ENCODE peak calls at places on chromosome 3, in eight cellular contexts. P is esophagus muscularis mucosa; C is transverse colon; W is SJSA1; I is CD8-positive, alpha-beta memory T cell; U is upper lobe of left lung; F is SK-N-SH; V is H1. N is an unnamed sample. For H3K9me3 and H3K4me1, the result is how much of the 10 kb centered on the place peaks cover.

GRCh38 chr3:45321607-45322391 is 66.6 kb upstream of the LARS2 start:
- DNase-seq in P (no peak), I (no peak), V (no peak), U (no peak), F (no peak), W (no peak), C (no peak), N (no peak)

GRCh38 chr3:137110392-137110996 is 152.7 kb downstream of the IL20RB start:
- DNase-seq in P (no peak), W (no peak), U (no peak), I (no peak), V (no peak), F (peak), C (no peak), N (peak)

GRCh38 chr3:184296616-184297015 is 2.4 kb upstream of the PSMD2 start:
- DNase-seq in W (no peak), U (no peak), P (no peak), C (no peak), I (no peak), F (no peak), V (no peak), N (no peak)

GRCh38 chr3:104176706-104177105 is 1190.0 kb upstream of the ALCAM start:
- DNase-seq in I (no peak), W (no peak), V (no peak), P (no peak), C (no peak), U (no peak), F (no peak), N (no peak)

GRCh38 chr3:52780298-52780585 is 2.8 kb downstream of the ITIH1 start:
- DNase-seq in I (no peak), F (no peak), V (no peak), C (peak), U (no peak), W (no peak), P (peak), N (no peak)

GRCh38 chr3:36650271-36650671 is 114.1 kb downstream of the DCLK3 start:
- DNase-seq in P (no peak), C (no peak), I (no peak), U (no peak), V (no peak), F (no peak), W (peak), N (no peak)

GRCh38 chr3:47266709-47267489 is 15.7 kb downstream of the KIF9 start:
- DNase-seq in C (peak), P (no peak), I (no peak), V (no peak), U (no peak), W (peak), F (peak), N (no peak)

GRCh38 chr3:197076446-197076845 is 46.8 kb upstream of the MELTF start:
- DNase-seq in F (no peak), W (no peak), U (no peak), C (no peak), P (no peak), V (no peak), I (no peak), N (no peak)

GRCh38 chr3:36677331-36678007 is 86.9 kb downstream of the DCLK3 start:
- DNase-seq in V (no peak), I (no peak), F (no peak), C (no peak), W (peak), P (no peak), U (no peak), N (no peak)

GRCh38 chr3:45012577-45012976 is 13.5 kb upstream of the CLEC3B start:
- DNase-seq in U (no peak), F (no peak), C (no peak), P (no peak), V (no peak), I (no peak), W (no peak), N (no peak)

GRCh38 chr3:177251756-177252155 is 54.5 kb upstream of the TBL1XR1 start:
- DNase-seq in U (no peak), V (peak), C (no peak), W (no peak), P (no peak), F (no peak), I (no peak), N (no peak)

GRCh38 chr3:72274511-72275295 is 489.8 kb upstream of the PROK2 start:
- DNase-seq in U (no peak), V (no peak), C (peak), I (no peak), W (peak), F (no peak), P (no peak), N (peak)

GRCh38 chr3:143769663-143770062 is 78.6 kb downstream of the SLC9A9 start:
- DNase-seq in U (no peak), P (no peak), V (no peak), W (no peak), F (no peak), C (no peak), I (no peak), N (no peak)

GRCh38 chr3:179181993-179182551 is 33.9 kb downstream of the PIK3CA start:
- DNase-seq in W (peak), U (no peak), P (no peak), I (no peak), F (no peak), C (no peak), V (no peak), N (no peak)

GRCh38 chr3:124117486-124117885 is 125.6 kb upstream of the ROPN1 start:
- DNase-seq in P (no peak), F (no peak), I (no peak), W (no peak), U (no peak), C (no peak), V (no peak), N (no peak)

GRCh38 chr3:117873236-117873635 is 1161.4 kb downstream of the IGSF11 start:
- DNase-seq in W (no peak), V (no peak), P (no peak), F (peak), I (no peak), C (peak), U (no peak), N (no peak)

GRCh38 chr3:194395201-194395600 is 3.9 kb downstream of the GP5 start:
- DNase-seq in P (no peak), V (peak), W (no peak), I (no peak), C (no peak), U (no peak), F (no peak), N (no peak)

GRCh38 chr3:45110185-45110833 is 35.9 kb downstream of the CDCP1 start:
- DNase-seq in U (no peak), V (no peak), P (no peak), I (no peak), F (no peak), C (peak), W (no peak), N (peak)

GRCh38 chr3:47916696-47917095 is 99.5 kb downstream of the MAP4 start:
- DNase-seq in U (no peak), V (no peak), I (no peak), C (no peak), P (no peak), F (no peak), W (no peak), N (no peak)

DNA sequence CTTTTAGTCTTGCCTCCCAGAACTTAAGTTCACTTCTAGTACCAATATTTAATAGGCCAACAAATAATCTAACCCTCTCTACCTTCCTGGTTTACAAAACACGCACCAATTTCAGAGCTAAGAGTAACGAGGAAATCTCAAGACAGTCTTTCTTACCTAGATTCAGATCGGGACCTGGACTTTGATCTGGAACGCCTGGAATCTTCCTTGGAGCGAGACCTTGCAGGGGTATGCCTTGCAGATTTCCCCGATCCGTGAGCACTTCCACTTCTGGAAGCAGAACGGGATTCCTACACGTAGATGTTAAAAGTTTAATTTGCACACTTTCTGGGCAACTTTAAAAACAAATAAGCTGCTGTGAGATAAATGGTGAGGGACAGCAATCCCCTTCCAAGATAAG is 11.4 kb downstream of the TRA2B start:
- DNase-seq in V (no peak), P (no peak), I (no peak), W (no peak), C (peak), F (no peak), U (no peak), N (no peak)
- H3K4me3 ChIP-seq in V (peak), P (peak), I (no peak), W (no peak), C (no peak), F (no peak), U (no peak), N (peak)

DNA sequence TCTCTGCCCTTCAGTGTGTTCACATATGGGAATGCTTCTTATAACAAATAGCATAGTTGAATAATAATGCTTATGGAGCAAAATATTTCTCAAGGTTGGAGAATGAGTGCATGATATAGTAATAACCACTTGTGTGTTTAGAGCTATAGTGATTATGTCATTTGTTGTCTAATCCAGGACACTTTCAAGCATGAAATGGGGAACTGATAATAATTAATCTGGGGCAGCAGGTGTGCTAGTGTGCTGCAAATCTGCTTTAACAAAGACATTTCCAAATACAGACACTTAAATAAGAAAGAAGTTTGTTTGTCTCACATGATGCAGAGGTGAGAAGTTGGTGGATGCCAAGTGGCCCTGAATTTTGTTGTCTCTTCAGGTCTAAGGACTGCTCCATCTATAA is 579.3 kb upstream of the GRM7 start:
- DNase-seq in F (no peak), U (no peak), W (no peak), C (no peak), I (no peak), P (no peak), V (no peak), N (no peak)
- H3K9me3 ChIP-seq in F (under half), U (under half), W (under half), C (under half), I (under half), P (under half), V (under half), N (under half)

GRCh38 chr3:108085821-108086350 is 4.9 kb downstream of the CD47 start:
- DNase-seq in P (no peak), C (no peak), U (no peak), I (no peak), V (no peak), W (peak), F (no peak), N (no peak)
- H3K4me1 ChIP-seq in P (half or more), C (under half), U (under half), I (half or more), V (under half), W (under half), F (under half), N (half or more)

DNA sequence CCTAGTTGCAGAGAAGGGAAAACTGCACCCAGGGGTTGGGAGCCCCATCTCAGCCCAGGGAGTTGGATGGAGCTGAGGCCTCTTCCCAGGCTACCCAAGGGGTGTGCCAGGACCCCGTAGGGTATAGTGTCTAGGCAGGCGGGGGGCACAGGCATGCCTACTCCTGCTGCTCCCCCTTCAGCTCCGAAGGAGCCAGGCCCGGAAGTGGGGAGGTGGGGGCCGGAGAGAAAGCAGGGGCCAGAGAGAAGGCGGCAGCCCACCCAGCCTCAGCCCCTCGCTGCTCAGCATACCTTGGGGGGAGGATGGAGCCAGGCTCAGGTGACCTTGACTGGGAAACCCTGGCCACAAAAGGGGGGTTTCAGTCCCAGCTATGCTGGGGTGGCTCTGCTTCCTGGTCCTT is 1.4 kb downstream of the SEMA3F start:
- DNase-seq in I (no peak), W (no peak), P (no peak), U (no peak), F (no peak), C (no peak), V (peak), N (no peak)
- H3K4me3 ChIP-seq in I (no peak), W (no peak), P (peak), U (peak), F (peak), C (peak), V (peak), N (no peak)

GRCh38 chr3:115876860-115877646 is 253.7 kb downstream of the GAP43 start:
- DNase-seq in C (no peak), U (no peak), F (no peak), W (no peak), P (no peak), I (no peak), V (no peak), N (no peak)
- H3K9me3 ChIP-seq in C (under half), U (under half), F (under half), W (under half), P (under half), I (under half), V (under half), N (under half)

GRCh38 chr3:39147374-39147709 is 6.0 kb downstream of the CSRNP1 start:
- DNase-seq in W (no peak), P (no peak), I (no peak), F (no peak), V (no peak), U (no peak), C (no peak), N (no peak)
- H3K4me1 ChIP-seq in W (half or more), P (half or more), I (half or more), F (under half), V (under half), U (half or more), C (half or more), N (half or more)

DNA sequence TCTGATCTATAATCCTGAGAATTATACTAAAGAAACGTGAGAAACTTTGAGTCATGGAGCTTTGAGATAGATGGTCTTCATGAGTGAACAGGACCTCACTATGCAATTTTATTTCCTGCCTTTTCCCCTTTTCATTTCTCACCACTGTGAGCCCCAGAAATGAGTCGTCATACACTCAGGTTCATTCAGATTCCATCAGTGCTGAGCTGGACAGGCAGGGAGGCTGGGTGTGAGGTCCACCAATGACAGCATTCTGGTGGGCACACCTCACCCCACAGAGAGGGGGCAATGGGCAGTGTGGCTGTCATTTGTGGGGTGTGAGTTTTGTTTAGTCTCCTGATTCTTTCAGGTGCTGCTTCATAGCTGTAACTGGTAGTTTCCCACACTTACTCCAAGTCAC is 16.9 kb downstream of the TIGIT start:
- DNase-seq in F (no peak), V (no peak), P (no peak), U (no peak), W (no peak), I (no peak), C (no peak), N (no peak)
- H3K4me3 ChIP-seq in F (no peak), V (no peak), P (no peak), U (no peak), W (no peak), I (no peak), C (no peak), N (peak)

GRCh38 chr3:123089611-123090301 is 22.9 kb downstream of the PDIA5 start:
- DNase-seq in P (no peak), V (no peak), U (peak), F (no peak), W (no peak), C (no peak), I (no peak), N (no peak)
- H3K9me3 ChIP-seq in P (under half), V (under half), U (under half), F (under half), W (under half), C (under half), I (under half), N (under half)

GRCh38 chr3:131912255-131912654 is 122.6 kb downstream of the CPNE4 start:
- DNase-seq in W (no peak), I (no peak), F (no peak), V (no peak), U (no peak), C (no peak), P (no peak), N (no peak)

GRCh38 chr3:131917006-131917405 is 117.8 kb downstream of the CPNE4 start:
- DNase-seq in I (no peak), W (no peak), C (no peak), P (no peak), U (no peak), V (no peak), F (no peak), N (no peak)

GRCh38 chr3:131914090-131914691 is 120.6 kb downstream of the CPNE4 start:
- DNase-seq in W (no peak), F (no peak), I (no peak), P (no peak), V (no peak), U (no peak), C (no peak), N (no peak)
- H3K4me1 ChIP-seq in W (under half), F (under half), I (under half), P (under half), V (under half), U (under half), C (under half), N (under half)

N was measured in CD4-positive, CD25-positive, alpha-beta regulatory T cell.